ENCODE peak calls at places on chromosomes 13 and 19, in five cellular contexts. D is H1, G is astrocyte, O is tibial nerve, N is kidney epithelial cell. R is an unnamed sample.

GRCh38 chr19:48274173-48274572 is 4.3 kb downstream of the ZNF114 start:
- DNase-seq in D (no peak), O (no peak), G (no peak), N (no peak), R (no peak)

GRCh38 chr19:29031216-29031615 is 181.7 kb downstream of the UQCRFS1 start:
- DNase-seq in G (no peak), O (no peak), N (no peak), D (no peak), R (no peak)

GRCh38 chr13:80048802-80049201 is 292.1 kb downstream of the SPRY2 start:
- DNase-seq in G (peak), N (peak), O (peak), D (peak), R (peak)

GRCh38 chr13:94967183-94968039 is 255.1 kb upstream of the SOX21 start:
- DNase-seq in N (no peak), D (no peak), O (no peak), G (no peak), R (no peak)

GRCh38 chr13:33872005-33872351 is 54.0 kb downstream of the RFC3 start:
- DNase-seq in O (no peak), D (no peak), N (no peak), G (peak), R (no peak)

GRCh38 chr19:16315825-16316505 is 8.7 kb upstream of the KLF2 start:
- DNase-seq in D (no peak), N (no peak), O (peak), G (peak), R (peak)

GRCh38 chr13:50387124-50387581 is 371.9 kb downstream of the KCNRG start:
- DNase-seq in G (peak), N (no peak), D (no peak), O (peak), R (no peak)

GRCh38 chr19:480016-480855 is 16.1 kb upstream of the MADCAM1 start:
- DNase-seq in N (no peak), O (peak), D (no peak), G (no peak), R (no peak)

GRCh38 chr13:102017248-102017647 is 384.6 kb downstream of the FGF14 start:
- DNase-seq in N (no peak), G (no peak), O (no peak), D (no peak), R (no peak)

GRCh38 chr19:55179570-55180484 is at the start of gene SYT5:
- DNase-seq in N (no peak), G (no peak), O (no peak), D (no peak), R (no peak)

GRCh38 chr13:91111476-91112190 is 235.9 kb upstream of the MIR17HG start:
- DNase-seq in D (no peak), G (no peak), N (no peak), O (no peak), R (no peak)
- H3K4me3 ChIP-seq in D (no peak), G (no peak), N (no peak), O (no peak), R (no peak)

GRCh38 chr13:51731759-51732158 is 72.2 kb downstream of the DHRS12 start:
- DNase-seq in D (no peak), G (no peak), O (no peak), N (no peak), R (peak)
- TF ChIP-seq CTCF in D (no peak), G (peak), O (peak), N (no peak), R (no peak)

GRCh38 chr13:25882732-25883357 is 169.0 kb downstream of the SHISA2 start:
- DNase-seq in N (no peak), O (no peak), D (no peak), G (no peak), R (no peak)

GRCh38 chr13:25885418-25885817 is 166.4 kb downstream of the SHISA2 start:
- DNase-seq in N (no peak), D (no peak), O (no peak), G (no peak), R (no peak)

GRCh38 chr13:25879466-25879865 is 172.3 kb downstream of the SHISA2 start:
- DNase-seq in N (no peak), G (no peak), D (no peak), O (no peak), R (no peak)

GRCh38 chr13:25881946-25882574 is 169.8 kb downstream of the SHISA2 start:
- DNase-seq in O (no peak), G (peak), N (no peak), D (no peak), R (no peak)

DNA sequence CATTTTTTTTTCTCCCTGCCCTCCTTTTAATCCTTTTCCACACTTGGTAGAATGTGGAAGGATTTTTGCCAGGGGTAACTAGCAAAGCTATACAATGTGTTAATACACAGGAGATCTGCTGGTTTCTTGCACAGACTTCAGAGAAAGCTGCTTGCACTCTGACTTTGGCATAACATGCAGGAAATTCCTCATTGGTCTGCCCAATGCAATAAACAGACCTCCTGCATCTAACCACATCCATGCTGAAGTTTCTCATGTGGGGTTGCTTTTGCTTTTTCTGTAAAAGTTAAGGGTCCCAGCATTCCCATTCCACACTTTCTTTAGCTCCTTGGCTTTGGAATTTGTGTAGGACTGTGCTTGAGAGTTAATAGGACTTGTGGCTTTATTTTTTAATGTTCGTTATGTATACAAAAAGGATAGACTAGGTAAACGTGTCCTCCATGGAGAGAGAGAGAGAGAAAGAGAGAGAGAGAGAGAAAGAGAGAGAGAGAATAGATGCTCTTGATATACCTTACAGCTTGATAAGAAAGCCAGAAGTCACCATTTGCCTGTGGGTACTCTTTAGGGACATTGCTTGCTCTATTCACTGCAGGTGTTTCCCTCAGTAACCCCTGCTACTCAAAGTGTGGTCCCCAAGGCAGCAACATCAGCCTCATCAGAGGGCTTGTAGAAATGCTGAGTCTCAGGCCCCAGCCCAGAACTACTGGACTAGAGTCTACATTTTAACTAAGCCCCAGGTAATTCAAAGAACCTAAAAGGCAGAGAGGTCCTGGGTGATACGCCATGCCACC is 170.5 kb downstream of the SHISA2 start:
- DNase-seq in D (no peak), G (peak), N (no peak), O (no peak), R (no peak)
- H3K4me3 ChIP-seq in D (no peak), G (peak), N (no peak), O (no peak), R (no peak)

GRCh38 chr19:33772102-33772857 is 24.4 kb upstream of the KCTD15 start:
- DNase-seq in D (no peak), G (no peak), N (no peak), O (no peak), R (no peak)

GRCh38 chr19:33769208-33769607 is 27.5 kb upstream of the KCTD15 start:
- DNase-seq in D (no peak), N (no peak), G (no peak), O (no peak), R (no peak)

GRCh38 chr19:33770107-33770506 is 26.6 kb upstream of the KCTD15 start:
- DNase-seq in D (no peak), G (no peak), O (no peak), N (no peak), R (no peak)

GRCh38 chr19:33772858-33773180 is 23.9 kb upstream of the KCTD15 start:
- DNase-seq in N (no peak), D (no peak), O (no peak), G (no peak), R (no peak)

DNA sequence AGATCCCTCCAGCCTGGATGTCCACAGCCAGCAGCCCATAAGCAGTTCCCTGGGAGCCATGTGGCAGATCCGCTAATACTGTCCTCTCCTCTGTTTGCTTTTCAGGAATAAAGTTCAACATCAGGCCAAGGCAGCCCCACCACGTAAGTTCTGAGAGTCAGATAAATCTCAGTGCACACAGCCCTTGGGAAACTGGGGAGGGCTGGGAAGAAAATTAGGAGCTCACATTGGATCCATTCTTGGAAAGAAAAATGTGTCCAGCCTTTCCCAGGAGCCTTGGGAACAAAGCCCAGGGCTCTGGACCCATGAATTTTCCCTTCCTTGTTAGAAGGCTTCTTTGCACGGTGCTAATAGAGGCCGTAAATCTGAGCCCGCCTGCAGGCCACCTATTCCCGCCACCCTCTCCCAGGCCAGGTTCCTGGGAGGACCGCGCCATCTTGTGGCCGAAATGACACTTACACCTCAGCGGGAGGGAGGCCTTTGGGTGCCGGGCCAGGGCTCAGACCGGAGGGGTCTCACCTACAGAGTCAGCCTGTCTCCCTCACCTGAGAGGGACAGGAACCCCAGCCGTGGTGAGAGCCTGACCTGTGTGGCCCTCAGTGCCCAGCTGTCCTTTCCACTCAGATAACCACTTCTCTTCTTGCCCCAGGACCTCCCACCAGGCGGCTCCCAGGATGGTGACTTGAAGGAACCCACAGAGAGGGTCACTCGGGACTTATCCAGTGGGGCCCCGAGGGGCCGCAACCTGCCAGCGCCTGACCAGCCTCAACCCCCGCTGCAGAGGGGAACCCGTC is 25.2 kb upstream of the KCTD15 start:
- DNase-seq in O (peak), N (no peak), D (peak), G (no peak), R (no peak)
- TF ChIP-seq CTCF in O (peak), N (peak), D (peak), G (peak), R (peak)

DNA sequence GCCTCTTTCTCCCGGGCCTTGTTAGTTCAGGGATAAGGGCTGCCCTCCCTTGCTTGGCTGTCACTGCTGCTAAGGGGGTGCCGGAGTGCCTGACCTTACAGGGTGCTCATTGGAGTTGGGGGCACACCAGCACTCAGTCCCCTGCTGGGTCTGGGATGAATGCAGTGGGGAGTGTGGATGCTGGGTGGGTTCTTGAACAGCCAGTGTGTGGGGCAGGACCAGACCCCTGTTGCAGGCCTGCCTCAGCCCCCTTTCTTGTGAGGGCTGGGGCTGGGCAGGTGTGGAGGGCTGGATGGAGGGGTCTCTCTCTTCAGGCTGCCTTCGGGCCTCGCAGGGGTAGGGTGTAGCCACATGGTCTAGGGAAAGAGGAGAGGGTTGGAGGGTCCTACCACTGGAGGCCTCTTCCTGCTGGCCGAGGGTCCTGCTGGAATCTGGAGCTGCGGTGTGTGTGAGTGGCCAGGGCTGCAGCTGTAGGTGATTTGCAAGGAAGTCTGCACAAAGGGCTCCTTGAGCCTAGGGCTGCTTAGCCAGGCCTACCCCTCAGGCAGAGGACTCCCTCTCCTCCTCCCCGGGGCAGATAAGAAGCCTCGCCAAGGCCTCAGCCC is 3.2 kb downstream of the CEBPA start:
- DNase-seq in D (no peak), O (no peak), G (no peak), N (no peak), R (no peak)
- H3K4me3 ChIP-seq in D (no peak), O (no peak), G (no peak), N (no peak), R (no peak)

GRCh38 chr19:42268704-42269517 is at the start of gene CIC:
- DNase-seq in O (peak), G (peak), N (peak), D (peak), R (peak)
- TF ChIP-seq CTCF in O (peak), G (no peak), N (no peak), D (no peak), R (no peak)

GRCh38 chr19:17997969-17998826 is 9.8 kb upstream of the ARRDC2 start:
- DNase-seq in G (no peak), D (no peak), O (no peak), N (no peak), R (no peak)
- H3K4me3 ChIP-seq in G (no peak), D (no peak), O (no peak), N (no peak), R (no peak)

GRCh38 chr13:27449936-27450828 is at the start of gene MTIF3:
- DNase-seq in G (peak), O (peak), D (peak), N (peak), R (peak)
- TF ChIP-seq CTCF in G (no peak), O (peak), D (peak), N (no peak), R (no peak)